ENCODE peak calls at places on chromosome 15, in four cellular contexts. T, X, H and B are unnamed samples.

GRCh38 chr15:41894791-41895463 is 1.1 kb upstream of the SPTBN5 start:
- DNase-seq in T (peak), X (peak), H (no peak), B (peak)

GRCh38 chr15:100918690-100919480 is at the start of gene LRRK1:
- DNase-seq in T (no peak), X (peak), H (no peak), B (peak)

GRCh38 chr15:78321041-78321570 is 19.0 kb upstream of the CRABP1 start:
- DNase-seq in T (no peak), X (no peak), H (no peak), B (no peak)

GRCh38 chr15:39056357-39056756 is 491.7 kb upstream of the RASGRP1 start:
- DNase-seq in T (no peak), X (no peak), H (no peak), B (no peak)

GRCh38 chr15:45023659-45024320 is 795 bp downstream of the SORD start:
- DNase-seq in T (no peak), X (peak), H (no peak), B (peak)

GRCh38 chr15:34659056-34659455 is 75.6 kb upstream of the GOLGA8B start:
- DNase-seq in T (no peak), X (no peak), H (no peak), B (no peak)

GRCh38 chr15:48010321-48010720 is 110.5 kb upstream of the SLC24A5 start:
- DNase-seq in T (no peak), X (no peak), H (no peak), B (no peak)

GRCh38 chr15:74240002-74240568 is 4.0 kb downstream of the CCDC33 start:
- DNase-seq in T (no peak), X (peak), H (peak), B (peak)

GRCh38 chr15:97977734-97978133 is 17.2 kb downstream of the ARRDC4 start:
- DNase-seq in T (no peak), X (no peak), H (no peak), B (peak)

GRCh38 chr15:59245583-59245982 is 38.9 kb downstream of the LDHAL6B start:
- DNase-seq in T (no peak), X (peak), H (no peak), B (no peak)

GRCh38 chr15:96629501-96629900 is 299.0 kb downstream of the NR2F2 start:
- DNase-seq in T (no peak), X (no peak), H (peak), B (no peak)

GRCh38 chr15:48077785-48078184 is 43.0 kb upstream of the SLC24A5 start:
- DNase-seq in T (no peak), X (no peak), H (no peak), B (no peak)

GRCh38 chr15:78415284-78415683 is 22.7 kb upstream of the IREB2 start:
- DNase-seq in T (no peak), X (peak), H (no peak), B (peak)

GRCh38 chr15:93362821-93363220 is 273.8 kb upstream of the RGMA start:
- DNase-seq in T (no peak), X (no peak), H (no peak), B (no peak)

GRCh38 chr15:33292718-33293307 is 18.0 kb upstream of the RYR3 start:
- DNase-seq in T (no peak), X (peak), H (peak), B (peak)

GRCh38 chr15:64072812-64073211 is 20.8 kb downstream of the CIAO2A start:
- DNase-seq in T (no peak), X (no peak), H (no peak), B (peak)

GRCh38 chr15:74307827-74308642 is 59.4 kb downstream of the CYP11A1 start:
- DNase-seq in T (no peak), X (peak), H (peak), B (peak)

GRCh38 chr15:98160236-98160635 is 199.7 kb downstream of the ARRDC4 start:
- DNase-seq in T (no peak), X (no peak), H (no peak), B (no peak)

GRCh38 chr15:52343831-52344230 is 48.2 kb upstream of the MYO5C start:
- DNase-seq in T (no peak), X (no peak), H (no peak), B (no peak)